ENCODE peak calls at places on chromosomes 7 and 10, in ten cellular contexts. R, V, T, X, Q, B, D, E, F and N are unnamed samples.

GRCh38 chr10:71465576-71466252 is 69.0 kb downstream of the CDH23 start:
- DNase-seq in R (no peak), V (no peak), T (no peak), X (no peak), Q (no peak), B (no peak), D (no peak), E (no peak), F (no peak), N (no peak)

GRCh38 chr7:1852781-1853618 is 182.9 kb downstream of the ELFN1 start:
- DNase-seq in R (no peak), V (no peak), T (no peak), X (no peak), Q (no peak), B (no peak), D (no peak), E (no peak), F (no peak), N (no peak)

GRCh38 chr10:127449491-127449890 is 99.6 kb upstream of the NPS start:
- DNase-seq in R (no peak), V (no peak), T (no peak), X (no peak), Q (no peak), B (no peak), D (no peak), E (no peak), F (no peak), N (no peak)

GRCh38 chr10:103990170-103990930 is 23.4 kb downstream of the SLK start:
- DNase-seq in R (no peak), V (no peak), T (no peak), X (no peak), Q (no peak), B (no peak), D (no peak), E (no peak), F (no peak), N (no peak)

GRCh38 chr10:78914502-78915330 is 154.1 kb upstream of the ZMIZ1 start:
- DNase-seq in R (no peak), V (no peak), T (no peak), X (no peak), Q (no peak), B (no peak), D (no peak), E (no peak), F (no peak), N (no peak)

GRCh38 chr10:11279286-11279685 is 261.6 kb downstream of the CELF2 start:
- DNase-seq in R (no peak), V (no peak), T (no peak), X (no peak), Q (no peak), B (no peak), D (no peak), E (no peak), F (no peak), N (no peak)

GRCh38 chr7:156969972-156970420 is 20.5 kb downstream of the NOM1 start:
- DNase-seq in R (no peak), V (no peak), T (no peak), X (peak; percentile 48), Q (no peak), B (no peak), D (no peak), E (no peak), F (no peak), N (no peak)

GRCh38 chr10:80163741-80164341 is 31.3 kb downstream of the PLAC9 start:
- DNase-seq in R (no peak), V (no peak), T (no peak), X (no peak), Q (no peak), B (no peak), D (no peak), E (no peak), F (no peak), N (no peak)

GRCh38 chr7:97377713-97378112 is 260.2 kb downstream of the SDHAF3 start:
- DNase-seq in R (no peak), V (no peak), T (no peak), X (no peak), Q (no peak), B (no peak), D (no peak), E (no peak), F (no peak), N (no peak)

GRCh38 chr10:132065491-132066105 is at the start of gene JAKMIP3:
- DNase-seq in R (peak; percentile 2), V (no peak), T (peak; percentile 78), X (no peak), Q (peak; percentile 55), B (no peak), D (no peak), E (peak; percentile 59), F (no peak), N (peak; percentile 76)

GRCh38 chr10:131032329-131033165 is 279.0 kb downstream of the TCERG1L start:
- DNase-seq in R (no peak), V (no peak), T (no peak), X (no peak), Q (no peak), B (no peak), D (no peak), E (no peak), F (no peak), N (no peak)

GRCh38 chr10:109740436-109740835 is 182.9 kb downstream of the XPNPEP1 start:
- DNase-seq in R (no peak), V (no peak), T (no peak), X (no peak), Q (no peak), B (no peak), D (no peak), E (no peak), F (no peak), N (no peak)

GRCh38 chr10:71234017-71234894 is 21.9 kb downstream of the UNC5B start:
- DNase-seq in R (no peak), V (no peak), T (no peak), X (no peak), Q (no peak), B (no peak), D (no peak), E (no peak), F (no peak), N (no peak)

GRCh38 chr10:70803768-70804423 is 11.9 kb upstream of the SGPL1 start:
- DNase-seq in R (peak; percentile 67), V (no peak), T (no peak), X (no peak), Q (no peak), B (no peak), D (no peak), E (no peak), F (no peak), N (no peak)

GRCh38 chr7:74217455-74218342 is 7.9 kb downstream of the LAT2 start:
- DNase-seq in R (no peak), V (no peak), T (no peak), X (peak; percentile 89), Q (no peak), B (no peak), D (peak; percentile 69), E (no peak), F (no peak), N (peak; percentile 17)

GRCh38 chr7:16702433-16702832 is 51.1 kb upstream of the TSPAN13 start:
- DNase-seq in R (no peak), V (no peak), T (no peak), X (no peak), Q (no peak), B (no peak), D (no peak), E (no peak), F (no peak), N (no peak)

GRCh38 chr7:94449151-94449725 is 54.5 kb downstream of the COL1A2 start:
- DNase-seq in R (no peak), V (no peak), T (no peak), X (peak; percentile 80), Q (no peak), B (no peak), D (no peak), E (no peak), F (no peak), N (peak; percentile 69)

GRCh38 chr7:155252958-155253501 is 44.6 kb upstream of the INSIG1 start:
- DNase-seq in R (no peak), V (no peak), T (no peak), X (no peak), Q (no peak), B (no peak), D (no peak), E (no peak), F (no peak), N (no peak)

GRCh38 chr10:45520476-45520875 is 146.5 kb downstream of the ALOX5 start:
- DNase-seq in R (no peak), V (no peak), T (no peak), X (no peak), Q (no peak), B (no peak), D (no peak), E (no peak), F (no peak), N (no peak)

GRCh38 chr7:117019786-117020604 is 66.7 kb downstream of the ST7 start:
- DNase-seq in R (peak; percentile 80), V (no peak), T (peak; percentile 83), X (no peak), Q (peak; percentile 80), B (no peak), D (no peak), E (no peak), F (no peak), N (peak; percentile 75)

GRCh38 chr10:117257701-117258100 is 16.8 kb downstream of the SLC18A2 start:
- DNase-seq in R (no peak), V (no peak), T (no peak), X (no peak), Q (no peak), B (no peak), D (peak; percentile 18), E (no peak), F (no peak), N (no peak)

GRCh38 chr7:72408966-72409637 is 3.0 kb downstream of the CALN1 start:
- DNase-seq in R (no peak), V (no peak), T (no peak), X (no peak), Q (no peak), B (no peak), D (no peak), E (no peak), F (no peak), N (no peak)